ENCODE peak calls at places on chromosomes 2 and 18, in five cellular contexts. X, Y, W, L and J are unnamed samples.

GRCh38 chr18:10776493-10776892 is 250.7 kb downstream of the NAPG start:
- DNase-seq in Y (no peak), W (no peak), L (no peak), X (no peak), J (no peak)

GRCh38 chr2:231985823-231986261 is 24.3 kb downstream of the DIS3L2 start:
- DNase-seq in L (no peak), X (no peak), W (no peak), Y (no peak), J (no peak)

GRCh38 chr18:55465313-55465712 is 122.7 kb downstream of the TCF4 start:
- DNase-seq in Y (no peak), W (peak; percentile 58), L (no peak), X (no peak), J (no peak)

GRCh38 chr2:59177748-59178147 is 936.6 kb upstream of the FANCL start:
- DNase-seq in X (no peak), W (no peak), L (no peak), Y (no peak), J (no peak)

GRCh38 chr2:173959358-173959884 is 5.8 kb downstream of the SP3 start:
- DNase-seq in X (no peak), Y (no peak), W (no peak), L (no peak), J (no peak)

GRCh38 chr2:45690223-45690622 is 38.7 kb downstream of the PRKCE start:
- DNase-seq in W (no peak), L (no peak), X (no peak), Y (no peak), J (no peak)

GRCh38 chr2:218745559-218746469 is 35.2 kb downstream of the TTLL4 start:
- DNase-seq in L (peak; percentile 75), Y (no peak), W (no peak), X (no peak), J (peak; percentile 79)

GRCh38 chr2:38665854-38666577 is at the start of gene GALM:
- DNase-seq in L (peak; percentile 93), W (peak; percentile 34), X (no peak), Y (peak; percentile 91), J (peak; percentile 67)

GRCh38 chr2:98234763-98235162 is 111.5 kb upstream of the CNGA3 start:
- DNase-seq in Y (no peak), X (no peak), L (no peak), W (no peak), J (no peak)

GRCh38 chr2:31467426-31467825 is 52.9 kb upstream of the XDH start:
- DNase-seq in W (no peak), L (no peak), X (no peak), Y (no peak), J (no peak)

GRCh38 chr2:167925775-167926174 is 321.6 kb downstream of the STK39 start:
- DNase-seq in L (no peak), X (no peak), W (no peak), Y (no peak), J (peak; percentile 41)

GRCh38 chr2:240819404-240820013 is 510 bp downstream of the KIF1A start:
- DNase-seq in X (no peak), W (no peak), L (no peak), Y (no peak), J (no peak)

GRCh38 chr2:97348841-97349240 is 235.9 kb downstream of the ANKRD36 start:
- DNase-seq in L (no peak), W (no peak), Y (no peak), X (no peak), J (no peak)

GRCh38 chr2:27664245-27664574 is 521 bp downstream of the SLC4A1AP start:
- DNase-seq in W (no peak), L (no peak), Y (no peak), X (no peak), J (no peak)

GRCh38 chr2:119234021-119235019 is 10.7 kb downstream of the STEAP3 start:
- DNase-seq in X (no peak), L (peak; percentile 32), W (no peak), Y (peak; percentile 35), J (no peak)

GRCh38 chr2:216211141-216211540 is 102.0 kb downstream of the XRCC5 start:
- DNase-seq in L (no peak), X (no peak), Y (no peak), W (no peak), J (peak; percentile 63)

GRCh38 chr2:109017017-109017416 is 28.0 kb upstream of the EDAR start:
- DNase-seq in Y (no peak), W (no peak), L (no peak), X (no peak), J (no peak)

GRCh38 chr2:138500592-138501426 is 761 bp upstream of the SPOPL start:
- DNase-seq in W (no peak), Y (no peak), X (no peak), L (no peak), J (no peak)

GRCh38 chr2:28052691-28053090 is 162.2 kb downstream of the BABAM2 start:
- DNase-seq in W (no peak), L (peak; percentile 29), Y (no peak), X (no peak), J (peak; percentile 61)

GRCh38 chr2:85888020-85888744 is 608 bp downstream of the ST3GAL5 start:
- DNase-seq in Y (no peak), L (no peak), X (peak; percentile 21), W (no peak), J (peak; percentile 22)